ENCODE peak calls at places on chromosomes 12 and 14, in six cellular contexts. G, B, M, C, H and T are unnamed samples.

GRCh38 chr12:126944684-126945083 is 1322.3 kb upstream of the TMEM132C start:
- DNase-seq in B (no peak), M (peak; percentile 66), H (no peak), C (no peak), G (no peak), T (no peak)

GRCh38 chr12:3684449-3685051 is 68.4 kb downstream of the CRACR2A start:
- DNase-seq in M (no peak), G (no peak), H (no peak), B (no peak), C (no peak), T (no peak)

GRCh38 chr12:50951112-50951511 is 1.2 kb upstream of the HIGD1C start:
- DNase-seq in M (no peak), H (no peak), B (no peak), C (no peak), G (no peak), T (no peak)

GRCh38 chr14:51834218-51834617 is 26.2 kb upstream of the GNG2 start:
- DNase-seq in M (no peak), H (no peak), B (no peak), C (no peak), G (no peak), T (no peak)

GRCh38 chr12:28189774-28190320 is 409 bp upstream of the CCDC91 start:
- DNase-seq in M (no peak), B (no peak), H (no peak), G (no peak), C (no peak), T (no peak)

GRCh38 chr12:40622246-40622838 is 69.9 kb upstream of the CNTN1 start:
- DNase-seq in H (no peak), C (peak; percentile 2), M (peak; percentile 2), B (no peak), G (peak; percentile 76), T (peak; percentile 22)

GRCh38 chr14:104515059-104515810 is 64.3 kb upstream of the C14orf180 start:
- DNase-seq in H (no peak), M (no peak), G (no peak), B (peak; percentile 74), C (no peak), T (no peak)

GRCh38 chr14:75720828-75721227 is 59.8 kb downstream of the TTLL5 start:
- DNase-seq in C (peak; percentile 27), G (no peak), B (no peak), M (no peak), H (no peak), T (no peak)

GRCh38 chr12:60148831-60149230 is 553.0 kb downstream of the SLC16A7 start:
- DNase-seq in M (no peak), G (no peak), B (no peak), H (no peak), C (peak; percentile 56), T (no peak)

GRCh38 chr12:131505561-131505960 is 205.3 kb upstream of the SFSWAP start:
- DNase-seq in G (no peak), M (no peak), H (no peak), C (no peak), B (peak; percentile 60), T (no peak)

GRCh38 chr12:131620946-131621681 is 89.8 kb upstream of the SFSWAP start:
- DNase-seq in C (no peak), M (no peak), H (no peak), G (no peak), B (no peak), T (no peak)

GRCh38 chr12:28872654-28873268 is 276.3 kb upstream of the FAR2 start:
- DNase-seq in B (no peak), C (no peak), G (no peak), M (peak; percentile 49), H (no peak), T (no peak)

GRCh38 chr12:128790653-128791373 is 32.9 kb downstream of the SLC15A4 start:
- DNase-seq in H (no peak), B (no peak), G (no peak), M (no peak), C (no peak), T (no peak)

GRCh38 chr12:124917841-124918621 is 3.6 kb upstream of the UBC start:
- DNase-seq in C (no peak), H (no peak), M (no peak), B (no peak), G (no peak), T (no peak)

GRCh38 chr12:15155271-15155670 is 65.9 kb downstream of the RERG start:
- DNase-seq in B (no peak), H (no peak), M (peak; percentile 16), C (no peak), G (no peak), T (no peak)

GRCh38 chr12:16307843-16308475 is 30.5 kb upstream of the SLC15A5 start:
- DNase-seq in B (no peak), H (no peak), G (no peak), M (no peak), C (no peak), T (no peak)

GRCh38 chr12:107329569-107330324 is 236.4 kb upstream of the CRY1 start:
- DNase-seq in M (peak; percentile 22), G (no peak), C (no peak), B (no peak), H (no peak), T (no peak)

GRCh38 chr12:47095446-47096236 is 15.9 kb upstream of the AMIGO2 start:
- DNase-seq in M (peak; percentile 91), B (no peak), C (no peak), H (no peak), G (no peak), T (no peak)

GRCh38 chr12:53427905-53428594 is 4.4 kb downstream of the AMHR2 start:
- DNase-seq in M (peak; percentile 91), B (peak; percentile 49), H (no peak), C (peak; percentile 75), G (no peak), T (no peak)

GRCh38 chr12:82507656-82508055 is 149.3 kb downstream of the METTL25 start:
- DNase-seq in C (no peak), G (no peak), B (no peak), M (no peak), H (no peak), T (no peak)

GRCh38 chr14:53838374-53838773 is 118.3 kb downstream of the BMP4 start:
- DNase-seq in H (no peak), B (no peak), C (no peak), G (no peak), M (no peak), T (no peak)

GRCh38 chr14:59032821-59033220 is 155.6 kb upstream of the DAAM1 start:
- DNase-seq in H (no peak), C (no peak), B (no peak), M (no peak), G (no peak), T (no peak)

GRCh38 chr12:97132270-97132669 is 225.2 kb downstream of the NEDD1 start:
- DNase-seq in C (no peak), H (no peak), M (no peak), G (no peak), B (no peak), T (no peak)

GRCh38 chr14:97824218-97824617 is 1027.0 kb downstream of the VRK1 start:
- DNase-seq in H (no peak), B (no peak), G (no peak), C (no peak), M (no peak), T (no peak)

GRCh38 chr12:70989232-70989631 is 68.7 kb upstream of the PTPRR start:
- DNase-seq in H (no peak), C (no peak), G (no peak), B (no peak), M (no peak), T (no peak)

GRCh38 chr14:105925615-105926414 is 399.4 kb downstream of the TMEM121 start:
- DNase-seq in G (no peak), H (no peak), B (peak; percentile 79), C (no peak), M (no peak), T (no peak)

GRCh38 chr12:107057071-107057834 is 36.1 kb downstream of the CRY1 start:
- DNase-seq in H (no peak), B (no peak), G (no peak), M (no peak), C (no peak), T (no peak)

GRCh38 chr12:3527181-3527580 is 36.2 kb downstream of the PRMT8 start:
- DNase-seq in C (peak; percentile 70), G (no peak), H (no peak), B (no peak), M (peak; percentile 66), T (no peak)

GRCh38 chr12:26831959-26832816 is 806 bp downstream of the ITPR2 start:
- DNase-seq in C (no peak), B (no peak), G (no peak), H (peak; percentile 65), M (peak; percentile 84), T (no peak)